ENCODE peak calls at places on chromosome 2, in seven cellular contexts. J is T-cell; U is A549; Z is AG04449; P is activated CD4-positive, alpha-beta T cell treated with anti-CD3 and anti-CD28 coated beads for 4 hours; L is glutamatergic neuron; B is iris pigment epithelial cell. A is an unnamed sample.

GRCh38 chr2:26724784-26725515 is 32.4 kb downstream of the KCNK3 start:
- DNase-seq in J (no peak), U (no peak), Z (no peak), P (no peak), L (no peak), B (no peak), A (no peak)

GRCh38 chr2:39736593-39736992 is 42.5 kb downstream of the THUMPD2 start:
- DNase-seq in J (no peak), U (no peak), Z (peak; percentile 79), P (no peak), L (no peak), B (peak; percentile 94), A (peak; percentile 87)

GRCh38 chr2:79984476-79984875 is 320.1 kb downstream of the LRRTM1 start:
- DNase-seq in J (no peak), U (no peak), Z (no peak), P (no peak), L (no peak), B (peak; percentile 22), A (no peak)

GRCh38 chr2:19358242-19359020 is at the start of gene OSR1:
- DNase-seq in J (no peak), U (peak; percentile 80), Z (no peak), P (no peak), L (peak; percentile 57), B (peak; percentile 71), A (no peak)

GRCh38 chr2:240467149-240467642 is 31.7 kb downstream of the GPC1 start:
- DNase-seq in J (no peak), U (no peak), Z (no peak), P (no peak), L (peak; percentile 17), B (no peak), A (no peak)

GRCh38 chr2:121532347-121532766 is 1.7 kb downstream of the RNU4ATAC start:
- DNase-seq in J (no peak), U (peak; percentile 18), Z (no peak), P (no peak), L (no peak), B (peak; percentile 79), A (no peak)

GRCh38 chr2:1748741-1749488 is 4.6 kb upstream of the PXDN start:
- DNase-seq in J (no peak), U (no peak), Z (no peak), P (no peak), L (no peak), B (no peak), A (no peak)

GRCh38 chr2:113966832-113967231 is 76.9 kb downstream of the ACTR3 start:
- DNase-seq in J (no peak), U (no peak), Z (no peak), P (no peak), L (no peak), B (peak; percentile 55), A (no peak)

GRCh38 chr2:220539481-220539880 is 912.1 kb downstream of the SLC4A3 start:
- DNase-seq in J (no peak), U (no peak), Z (no peak), P (no peak), L (no peak), B (no peak), A (no peak)

A was measured in BJ.